ENCODE peak calls at places on chromosomes 7 and 10, in six cellular contexts. E is fibroblast of villous mesenchyme, F is IMR-90, G is cardiac muscle cell, T is H1, Z is nephron progenitor cell. J is an unnamed sample.

GRCh38 chr7:4631664-4632171 is 50.4 kb upstream of the FOXK1 start:
- DNase-seq in E (peak), F (peak), G (peak), T (peak), Z (peak), J (no peak)

GRCh38 chr7:122803323-122803722 is 82.9 kb downstream of the CADPS2 start:
- DNase-seq in E (peak), F (no peak), G (peak), T (no peak), Z (no peak), J (no peak)

GRCh38 chr7:126790763-126791162 is 462.0 kb downstream of the GRM8 start:
- DNase-seq in E (no peak), F (no peak), G (no peak), T (no peak), Z (no peak), J (no peak)

GRCh38 chr10:18959369-18959768 is 89.2 kb upstream of the MALRD1 start:
- DNase-seq in E (no peak), F (no peak), G (no peak), T (no peak), Z (no peak), J (no peak)

GRCh38 chr10:74223755-74224530 is 72.9 kb downstream of the ADK start:
- DNase-seq in E (peak), F (peak), G (peak), T (no peak), Z (no peak), J (no peak)

GRCh38 chr10:132463333-132464255 is 66.6 kb downstream of the PWWP2B start:
- DNase-seq in E (no peak), F (no peak), G (no peak), T (no peak), Z (peak), J (no peak)

GRCh38 chr10:131703527-131703926 is 197.3 kb upstream of the PPP2R2D start:
- DNase-seq in E (no peak), F (no peak), G (no peak), T (no peak), Z (no peak), J (no peak)

GRCh38 chr7:44400033-44400511 is 74.7 kb upstream of the CAMK2B start:
- DNase-seq in E (no peak), F (no peak), G (no peak), T (no peak), Z (no peak), J (no peak)

GRCh38 chr10:101217450-101218281 is 11.6 kb downstream of the LBX1 start:
- DNase-seq in E (peak), F (peak), G (peak), T (no peak), Z (peak), J (peak)

GRCh38 chr7:42123716-42124115 is 113.3 kb downstream of the GLI3 start:
- DNase-seq in E (no peak), F (no peak), G (no peak), T (no peak), Z (no peak), J (no peak)

GRCh38 chr10:33377658-33378025 is 43.2 kb upstream of the NRP1 start:
- DNase-seq in E (peak), F (peak), G (peak), T (no peak), Z (no peak), J (no peak)

GRCh38 chr7:801940-802364 is 30.3 kb upstream of the SUN1 start:
- DNase-seq in E (peak), F (no peak), G (no peak), T (no peak), Z (no peak), J (no peak)

GRCh38 chr10:89503633-89504345 is 31.6 kb downstream of the SLC16A12 start:
- DNase-seq in E (peak), F (peak), G (peak), T (no peak), Z (no peak), J (no peak)

GRCh38 chr7:102451371-102452054 is 13.2 kb downstream of the ALKBH4 start:
- DNase-seq in E (peak), F (no peak), G (no peak), T (no peak), Z (peak), J (no peak)

GRCh38 chr7:52831321-52831720 is 204.1 kb upstream of the POM121L12 start:
- DNase-seq in E (no peak), F (no peak), G (no peak), T (no peak), Z (no peak), J (no peak)

GRCh38 chr10:119786117-119786769 is 60.4 kb downstream of the INPP5F start:
- DNase-seq in E (peak), F (peak), G (peak), T (peak), Z (no peak), J (no peak)

GRCh38 chr10:63256047-63256773 is 123.1 kb downstream of the NRBF2 start:
- DNase-seq in E (peak), F (no peak), G (peak), T (no peak), Z (no peak), J (no peak)

GRCh38 chr7:409344-410281 is 110.0 kb downstream of the PDGFA start:
- DNase-seq in E (no peak), F (no peak), G (no peak), T (no peak), Z (peak), J (no peak)

GRCh38 chr10:17056781-17057191 is 72.8 kb downstream of the CUBN start:
- DNase-seq in E (peak), F (peak), G (peak), T (no peak), Z (no peak), J (no peak)

GRCh38 chr10:47257396-47258120 is 42.4 kb upstream of the GDF10 start:
- DNase-seq in E (peak), F (peak), G (peak), T (no peak), Z (no peak), J (no peak)

GRCh38 chr7:117158941-117159705 is 163.7 kb downstream of the WNT2 start:
- DNase-seq in E (peak), F (peak), G (no peak), T (no peak), Z (no peak), J (no peak)

GRCh38 chr10:44464503-44464902 is 79.6 kb upstream of the CXCL12 start:
- DNase-seq in E (no peak), F (no peak), G (no peak), T (no peak), Z (no peak), J (no peak)

GRCh38 chr10:43981232-43981631 is 332.6 kb upstream of the ZNF32 start:
- DNase-seq in E (peak), F (peak), G (peak), T (no peak), Z (no peak), J (no peak)

GRCh38 chr7:155789001-155789725 is 23.1 kb downstream of the SHH start:
- DNase-seq in E (no peak), F (no peak), G (no peak), T (no peak), Z (no peak), J (no peak)

GRCh38 chr7:78112488-78112887 is 313.9 kb downstream of the PHTF2 start:
- DNase-seq in E (no peak), F (no peak), G (no peak), T (no peak), Z (no peak), J (no peak)

GRCh38 chr10:132375116-132375794 is 21.7 kb upstream of the PWWP2B start:
- DNase-seq in E (no peak), F (no peak), G (no peak), T (no peak), Z (no peak), J (no peak)

GRCh38 chr7:38107486-38107893 is 70.6 kb upstream of the STARD3NL start:
- DNase-seq in E (peak), F (peak), G (peak), T (peak), Z (peak), J (peak)

GRCh38 chr10:49366460-49366859 is 29.4 kb downstream of the DRGX start:
- DNase-seq in E (no peak), F (no peak), G (no peak), T (no peak), Z (no peak), J (no peak)

GRCh38 chr7:66602159-66602558 is 26.5 kb upstream of the KCTD7 start:
- DNase-seq in E (no peak), F (no peak), G (no peak), T (no peak), Z (no peak), J (no peak)

GRCh38 chr10:78894089-78894840 is 174.5 kb upstream of the ZMIZ1 start:
- DNase-seq in E (no peak), F (no peak), G (no peak), T (no peak), Z (no peak), J (no peak)

GRCh38 chr7:33392143-33392542 is 262.8 kb downstream of the BBS9 start:
- DNase-seq in E (no peak), F (no peak), G (no peak), T (no peak), Z (no peak), J (no peak)

GRCh38 chr7:154188330-154188729 is 136.1 kb downstream of the DPP6 start:
- DNase-seq in E (no peak), F (no peak), G (no peak), T (no peak), Z (no peak), J (no peak)

GRCh38 chr10:95613330-95613729 is 43.2 kb downstream of the ALDH18A1 start:
- DNase-seq in E (no peak), F (no peak), G (no peak), T (no peak), Z (no peak), J (no peak)

GRCh38 chr7:82288769-82289535 is 154.6 kb downstream of the CACNA2D1 start:
- DNase-seq in E (no peak), F (no peak), G (peak), T (no peak), Z (no peak), J (no peak)

GRCh38 chr10:24417053-24417452 is 208.1 kb downstream of the KIAA1217 start:
- DNase-seq in E (no peak), F (no peak), G (peak), T (no peak), Z (no peak), J (no peak)

GRCh38 chr10:48589266-48589665 is 15.6 kb downstream of the ARHGAP22 start:
- DNase-seq in E (peak), F (peak), G (peak), T (no peak), Z (no peak), J (no peak)

GRCh38 chr10:102397222-102398171 is 2.0 kb downstream of the NFKB2 start:
- DNase-seq in E (no peak), F (no peak), G (no peak), T (no peak), Z (no peak), J (no peak)

GRCh38 chr7:69451715-69452114 is 146.6 kb upstream of the AUTS2 start:
- DNase-seq in E (no peak), F (no peak), G (no peak), T (no peak), Z (no peak), J (no peak)

DNA sequence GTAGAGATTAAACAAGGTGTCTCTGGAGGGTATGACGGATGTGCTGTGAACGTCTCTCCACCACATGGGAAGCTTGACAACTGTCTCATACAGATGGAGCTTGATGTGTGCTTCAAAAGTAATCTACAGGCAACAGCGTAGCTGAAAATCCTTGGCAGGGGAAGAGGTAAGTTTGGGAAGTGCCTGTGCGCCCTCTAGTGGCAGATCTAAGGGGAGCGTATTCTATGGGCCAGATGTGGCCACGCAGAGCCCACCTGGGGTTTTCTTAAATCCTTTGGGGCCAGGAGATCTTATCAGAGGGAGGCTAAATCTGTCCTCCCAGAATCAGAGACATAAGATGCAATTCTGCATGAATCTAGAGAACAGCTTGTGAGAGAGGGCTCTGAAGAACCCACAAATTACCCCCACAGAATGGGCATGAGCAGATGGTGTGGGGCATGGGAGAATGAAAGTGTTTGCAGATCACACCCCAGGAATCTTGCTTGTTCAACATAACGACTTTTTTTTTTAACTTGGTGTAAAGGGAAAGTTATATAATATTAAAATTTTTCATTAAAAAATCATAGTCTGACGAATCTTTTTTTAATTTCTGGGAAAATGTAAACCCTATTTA is 91.2 kb upstream of the MPP7 start:
- DNase-seq in E (peak), F (peak), G (peak), T (peak), Z (peak), J (peak)
- TF ChIP-seq CTCF in E (peak), F (peak), G (peak), T (peak), Z (peak), J (peak)

DNA sequence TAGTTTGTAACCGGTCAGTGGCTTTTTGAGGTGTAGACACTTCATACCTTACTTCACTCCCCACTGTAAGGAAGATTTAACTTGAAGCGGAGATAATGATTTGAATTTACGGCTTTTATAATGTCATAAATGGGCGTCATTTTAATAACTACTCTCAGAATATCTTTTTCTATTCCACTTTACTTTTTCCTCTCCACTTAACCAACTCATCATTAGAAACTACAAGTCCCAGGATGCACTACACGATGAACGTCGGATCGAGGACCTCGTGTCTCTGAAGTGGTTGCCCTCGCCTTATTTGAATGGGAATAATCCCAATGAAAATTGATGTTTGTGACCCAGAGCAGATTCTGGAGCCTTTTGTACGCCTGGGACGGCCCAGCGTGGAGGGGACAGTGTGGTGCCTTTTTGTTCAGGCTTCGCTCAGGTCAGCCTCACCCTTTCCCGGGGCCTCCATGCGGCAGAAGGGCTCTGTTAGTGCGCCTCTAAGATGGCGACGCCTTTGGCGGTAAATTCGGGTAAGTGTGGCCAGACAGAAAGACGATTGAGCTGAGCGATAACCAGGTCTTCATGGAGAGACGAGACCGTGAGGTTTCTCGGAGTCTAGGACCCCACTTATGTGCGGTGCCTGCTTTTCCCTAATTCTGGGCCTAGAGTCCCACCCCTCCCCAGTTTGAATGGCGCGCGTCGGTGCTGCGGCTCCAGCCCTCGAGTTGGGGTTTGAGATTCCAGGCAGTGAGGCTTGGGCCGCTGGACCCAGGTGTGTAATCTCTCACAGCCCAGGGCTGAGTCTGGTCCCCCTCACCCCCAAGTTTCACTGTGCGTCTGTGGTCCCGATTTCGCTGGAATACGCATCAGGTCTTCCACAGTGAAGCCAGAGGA is at the start of gene NUP205:
- DNase-seq in E (peak), F (peak), G (peak), T (peak), Z (peak), J (peak)
- TF ChIP-seq CTCF in E (no peak), F (no peak), G (no peak), T (no peak), Z (no peak), J (no peak)

GRCh38 chr10:69407621-69408301 is 9.0 kb downstream of the TACR2 start:
- DNase-seq in E (no peak), F (no peak), G (peak), T (no peak), Z (no peak), J (no peak)
- TF ChIP-seq CTCF in E (peak), F (peak), G (peak), T (peak), Z (peak), J (no peak)

DNA sequence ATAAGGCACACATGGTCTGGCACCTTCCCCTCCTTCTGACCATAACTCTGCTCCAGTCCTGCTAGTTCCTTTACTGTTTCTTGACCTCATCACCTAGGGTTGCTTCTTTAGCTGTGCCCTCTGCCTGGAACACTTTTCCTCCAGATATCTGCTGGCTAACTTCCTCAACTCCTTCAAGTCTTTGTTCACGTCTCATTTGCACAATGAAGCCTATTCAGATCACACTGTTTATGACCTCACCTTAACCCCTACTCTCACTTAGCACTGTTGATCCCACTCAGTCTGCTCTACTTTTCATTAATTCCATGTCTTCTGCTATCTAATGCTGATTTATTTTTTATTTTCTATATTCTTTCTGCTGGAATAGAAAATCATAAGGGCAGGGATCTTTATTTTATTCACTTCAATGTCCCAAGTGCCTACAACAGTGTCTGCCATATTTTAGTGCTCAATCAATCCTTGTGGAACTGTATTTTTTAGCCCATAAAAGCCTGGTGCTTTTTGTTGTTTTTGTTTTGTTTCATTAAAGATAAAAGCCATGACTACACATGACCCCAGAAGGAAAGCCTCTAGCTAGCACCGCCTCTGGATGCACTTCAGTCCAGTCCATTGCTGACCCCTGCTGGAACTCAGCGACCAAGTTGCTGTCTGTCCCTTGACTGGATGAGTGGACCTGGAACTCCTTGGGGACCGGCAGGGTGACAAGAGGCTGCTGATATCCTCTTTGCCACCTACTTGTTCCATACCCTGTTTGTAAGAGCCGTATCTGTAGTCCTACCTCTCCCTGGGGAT is 12.3 kb downstream of the KLF14 start:
- DNase-seq in E (peak), F (peak), G (peak), T (no peak), Z (peak), J (peak)
- TF ChIP-seq CTCF in E (peak), F (peak), G (peak), T (peak), Z (peak), J (no peak)

GRCh38 chr7:112665709-112666108 is 124.5 kb downstream of the TMEM168 start:
- DNase-seq in E (peak), F (peak), G (peak), T (no peak), Z (no peak), J (no peak)
- TF ChIP-seq CTCF in E (peak), F (no peak), G (peak), T (peak), Z (no peak), J (no peak)

GRCh38 chr7:149862156-149862555 is 11.6 kb upstream of the ATP6V0E2 start:
- DNase-seq in E (no peak), F (no peak), G (no peak), T (no peak), Z (no peak), J (no peak)

GRCh38 chr7:149860821-149861727 is 12.7 kb upstream of the ATP6V0E2 start:
- DNase-seq in E (no peak), F (no peak), G (no peak), T (no peak), Z (peak), J (no peak)

GRCh38 chr7:149859881-149860280 is 13.9 kb upstream of the ATP6V0E2 start:
- DNase-seq in E (no peak), F (no peak), G (no peak), T (no peak), Z (no peak), J (no peak)

GRCh38 chr7:149863500-149863899 is 10.3 kb upstream of the ATP6V0E2 start:
- DNase-seq in E (no peak), F (no peak), G (no peak), T (no peak), Z (no peak), J (no peak)

GRCh38 chr7:149861728-149862045 is 12.1 kb upstream of the ATP6V0E2 start:
- DNase-seq in E (no peak), F (no peak), G (no peak), T (no peak), Z (no peak), J (no peak)
- TF ChIP-seq CTCF in E (no peak), F (no peak), G (no peak), T (no peak), Z (no peak), J (no peak)

GRCh38 chr10:124560377-124560776 is 98.8 kb downstream of the LHPP start:
- DNase-seq in E (peak), F (peak), G (peak), T (no peak), Z (no peak), J (no peak)

GRCh38 chr10:124561206-124561605 is 99.6 kb downstream of the LHPP start:
- DNase-seq in E (no peak), F (no peak), G (no peak), T (no peak), Z (no peak), J (no peak)

GRCh38 chr10:124564881-124565280 is 103.3 kb downstream of the LHPP start:
- DNase-seq in E (no peak), F (no peak), G (no peak), T (no peak), Z (no peak), J (no peak)

GRCh38 chr10:124563320-124563719 is 101.7 kb downstream of the LHPP start:
- DNase-seq in E (no peak), F (no peak), G (no peak), T (no peak), Z (no peak), J (no peak)

DNA sequence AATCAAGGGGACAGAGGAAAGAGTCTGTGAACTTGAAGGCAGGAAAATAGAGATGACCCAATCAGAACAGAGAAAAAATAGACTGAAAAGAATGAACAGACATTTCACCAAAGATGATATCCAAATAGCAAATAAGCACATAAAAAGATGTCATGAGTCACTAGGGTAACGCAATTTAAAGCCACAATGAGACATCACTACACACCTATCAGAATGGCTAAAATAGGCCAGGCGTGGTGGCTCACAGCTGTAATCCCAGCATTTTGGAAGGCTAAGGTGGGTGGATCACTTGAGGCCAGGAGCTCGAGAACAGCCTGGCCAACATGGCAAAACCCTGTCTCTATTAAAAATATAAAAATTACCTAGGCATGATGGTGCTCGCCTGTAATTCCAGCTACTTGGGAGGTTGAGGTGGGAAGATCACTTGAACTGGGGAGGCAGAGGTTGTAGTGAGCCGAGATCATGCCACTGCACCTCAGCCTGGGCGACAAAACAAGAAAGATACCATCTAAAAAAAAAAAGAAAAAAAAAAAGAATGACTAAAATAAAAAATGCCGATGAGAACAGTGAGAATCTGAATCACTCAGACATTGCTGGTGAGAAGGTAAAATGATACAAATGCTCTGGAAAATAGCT is 100.9 kb downstream of the LHPP start:
- DNase-seq in E (peak), F (no peak), G (no peak), T (no peak), Z (no peak), J (no peak)
- TF ChIP-seq CTCF in E (no peak), F (no peak), G (no peak), T (no peak), Z (no peak), J (no peak)